ENCODE peak calls at places on chromosome 14, in five cellular contexts. R is COR-L47, J is HuH-7.5, S is activated T-cell treated with anti-CD3 and anti-CD28 coated beads for 1 hour, Z is non-pigmented ciliary epithelial cell. Q is an unnamed sample.

GRCh38 chr14:51028851-51029754 is 65.8 kb downstream of the TRIM9 start:
- DNase-seq in Z (no peak), J (no peak), R (no peak), S (no peak), Q (no peak)

GRCh38 chr14:60310086-60310684 is 61.2 kb downstream of the PPM1A start:
- DNase-seq in R (peak), J (no peak), Z (no peak), S (no peak), Q (no peak)

GRCh38 chr14:64569108-64570045 is 19.6 kb downstream of the PPP1R36 start:
- DNase-seq in Z (peak), R (no peak), S (no peak), J (peak), Q (peak)

GRCh38 chr14:92544051-92544730 is 30.6 kb downstream of the RIN3 start:
- DNase-seq in J (no peak), S (no peak), R (no peak), Z (no peak), Q (no peak)

GRCh38 chr14:20347747-20348146 is 4.3 kb downstream of the PARP2 start:
- DNase-seq in J (no peak), R (no peak), S (no peak), Z (no peak), Q (no peak)

GRCh38 chr14:83838221-83838620 is 1691.7 kb upstream of the FLRT2 start:
- DNase-seq in Z (no peak), R (no peak), J (no peak), S (no peak), Q (no peak)

GRCh38 chr14:68060198-68060597 is 240.6 kb downstream of the RAD51B start:
- DNase-seq in J (no peak), Z (no peak), S (no peak), R (no peak), Q (no peak)

GRCh38 chr14:99278836-99279235 is 6.8 kb upstream of the BCL11B start:
- DNase-seq in R (no peak), J (no peak), S (no peak), Z (no peak), Q (no peak)

GRCh38 chr14:89190779-89191513 is 226.1 kb downstream of the FOXN3 start:
- DNase-seq in S (no peak), R (peak), J (no peak), Z (no peak), Q (no peak)

GRCh38 chr14:84237881-84238280 is 1292.1 kb upstream of the FLRT2 start:
- DNase-seq in Z (no peak), S (no peak), J (no peak), R (no peak), Q (no peak)

GRCh38 chr14:88468396-88468795 is 82.9 kb downstream of the SPATA7 start:
- DNase-seq in R (no peak), Z (peak), S (no peak), J (no peak), Q (no peak)

GRCh38 chr14:20413785-20414117 is 450 bp upstream of the TEP1 start:
- DNase-seq in J (no peak), Z (no peak), S (no peak), R (no peak), Q (no peak)

GRCh38 chr14:30553311-30553989 is 5.5 kb upstream of the G2E3 start:
- DNase-seq in Z (peak), S (no peak), J (no peak), R (no peak), Q (no peak)